ENCODE peak calls at places on chromosomes 6 and 20, in four cellular contexts. Z, K, C and W are unnamed samples.
A peak's percentile ranks its signal among the peaks of the same experiment; 100 is the strongest.

GRCh38 chr20:6600336-6600735 is 167.2 kb upstream of the BMP2 start:
- DNase-seq in Z (no peak), K (no peak), C (no peak), W (no peak)

GRCh38 chr20:53678990-53679596 is 85.5 kb upstream of the ZNF217 start:
- DNase-seq in Z (no peak), K (no peak), C (peak; percentile 23), W (no peak)

GRCh38 chr6:71288228-71289038 is at the start of gene OGFRL1:
- DNase-seq in Z (peak; percentile 38), K (peak; percentile 86), C (peak; percentile 83), W (peak; percentile 33)

GRCh38 chr6:142913511-142914047 is 31.4 kb downstream of the HIVEP2 start:
- DNase-seq in Z (peak; percentile 52), K (no peak), C (no peak), W (peak; percentile 49)

GRCh38 chr20:58228103-58228483 is 360 bp downstream of the ANKRD60 start:
- DNase-seq in Z (no peak), K (no peak), C (no peak), W (no peak)

GRCh38 chr6:44058617-44059358 is 68.5 kb downstream of the MRPL14 start:
- DNase-seq in Z (no peak), K (peak; percentile 63), C (peak; percentile 100), W (no peak)

GRCh38 chr20:1811621-1812498 is 83.3 kb upstream of the SIRPA start:
- DNase-seq in Z (no peak), K (no peak), C (no peak), W (no peak)

GRCh38 chr6:106513813-106514212 is 115.5 kb downstream of the RTN4IP1 start:
- DNase-seq in Z (no peak), K (no peak), C (no peak), W (no peak)

GRCh38 chr6:4010682-4011081 is 68.3 kb downstream of the FAM217A start:
- DNase-seq in Z (no peak), K (no peak), C (no peak), W (no peak)

GRCh38 chr6:109237082-109237985 is 142.0 kb downstream of the CEP57L1 start:
- DNase-seq in Z (no peak), K (no peak), C (peak; percentile 47), W (no peak)

GRCh38 chr20:46010491-46011405 is 2.0 kb downstream of the MMP9 start:
- DNase-seq in Z (no peak), K (no peak), C (no peak), W (peak; percentile 45)

GRCh38 chr6:128515550-128516513 is 4.6 kb downstream of the PTPRK start:
- DNase-seq in Z (no peak), K (no peak), C (peak; percentile 58), W (no peak)

GRCh38 chr6:168238159-168238887 is 81.3 kb downstream of the DACT2 start:
- DNase-seq in Z (no peak), K (no peak), C (no peak), W (no peak)

GRCh38 chr20:53940883-53941546 is 129.4 kb downstream of the BCAS1 start:
- DNase-seq in Z (no peak), K (peak; percentile 50), C (peak; percentile 99), W (no peak)

GRCh38 chr6:99514089-99514488 is 1.1 kb downstream of the USP45 start:
- DNase-seq in Z (no peak), K (no peak), C (peak; percentile 22), W (no peak)

GRCh38 chr6:39553811-39554802 is 171.1 kb downstream of the KIF6 start:
- DNase-seq in Z (no peak), K (no peak), C (peak; percentile 59), W (no peak)

GRCh38 chr6:106425382-106425781 is 64.9 kb downstream of the CRYBG1 start:
- DNase-seq in Z (no peak), K (no peak), C (no peak), W (no peak)

GRCh38 chr6:446418-447366 is 55.1 kb downstream of the IRF4 start:
- DNase-seq in Z (peak; percentile 90), K (no peak), C (no peak), W (peak; percentile 63)

GRCh38 chr6:41080623-41081022 is 7.8 kb downstream of the NFYA start:
- DNase-seq in Z (no peak), K (no peak), C (no peak), W (no peak)

GRCh38 chr6:14275493-14275851 is 157.9 kb downstream of the CD83 start:
- DNase-seq in Z (no peak), K (peak; percentile 50), C (no peak), W (no peak)

GRCh38 chr6:34865107-34865506 is 22.7 kb downstream of the TAF11 start:
- DNase-seq in Z (no peak), K (no peak), C (no peak), W (no peak)

GRCh38 chr20:64119301-64119680 is 11.9 kb upstream of the NPBWR2 start:
- DNase-seq in Z (no peak), K (no peak), C (peak; percentile 18), W (no peak)

GRCh38 chr6:159931112-159931511 is 37.8 kb upstream of the IGF2R start:
- DNase-seq in Z (no peak), K (no peak), C (no peak), W (no peak)

GRCh38 chr20:10619427-10619826 is 54.4 kb downstream of the JAG1 start:
- DNase-seq in Z (no peak), K (no peak), C (peak; percentile 90), W (no peak)

GRCh38 chr20:60804240-60804917 is 447.7 kb upstream of the CDH4 start:
- DNase-seq in Z (no peak), K (no peak), C (no peak), W (no peak)

GRCh38 chr6:151325075-151326050 is 66.0 kb downstream of the ZBTB2 start:
- DNase-seq in Z (no peak), K (peak; percentile 61), C (peak; percentile 81), W (no peak)

GRCh38 chr6:27478141-27478705 is 5.3 kb upstream of the ZNF184 start:
- DNase-seq in Z (no peak), K (no peak), C (peak; percentile 24), W (no peak)

GRCh38 chr20:49186535-49187329 is 1.4 kb downstream of the STAU1 start:
- DNase-seq in Z (peak; percentile 51), K (no peak), C (peak; percentile 62), W (peak; percentile 52)

GRCh38 chr6:4008324-4009047 is 70.5 kb downstream of the FAM217A start:
- DNase-seq in Z (no peak), K (no peak), C (peak; percentile 65), W (no peak)

GRCh38 chr6:35038076-35038475 is 103.1 kb downstream of the TCP11 start:
- DNase-seq in Z (no peak), K (no peak), C (no peak), W (no peak)

GRCh38 chr6:39335780-39336541 is 13.5 kb upstream of the KCNK16 start:
- DNase-seq in Z (no peak), K (no peak), C (peak; percentile 92), W (no peak)

GRCh38 chr6:21045135-21045616 is 510.9 kb downstream of the CDKAL1 start:
- DNase-seq in Z (no peak), K (no peak), C (no peak), W (no peak)

GRCh38 chr6:134031696-134032255 is 20.6 kb downstream of the SLC2A12 start:
- DNase-seq in Z (no peak), K (no peak), C (peak; percentile 41), W (no peak)

GRCh38 chr20:13041574-13042457 is 33.0 kb downstream of the SPTLC3 start:
- DNase-seq in Z (no peak), K (no peak), C (peak; percentile 77), W (no peak)